ENCODE peak calls at places on chromosomes 13 and 19, in six cellular contexts. U is IMR-90, I is psoas muscle, R is endothelial cell of umbilical vein, H is OCI-LY7, P is GM12878. Q is an unnamed sample.

GRCh38 chr19:5137571-5138124 is 168.7 kb downstream of the KDM4B start:
- DNase-seq in U (no peak), I (no peak), R (no peak), H (no peak), P (no peak), Q (no peak)

GRCh38 chr19:2230029-2230531 is 6.0 kb downstream of the PLEKHJ1 start:
- DNase-seq in U (no peak), I (no peak), R (no peak), H (no peak), P (no peak), Q (no peak)

GRCh38 chr19:22595918-22596341 is 38.2 kb upstream of the ZNF492 start:
- DNase-seq in U (no peak), I (peak; percentile 28), R (no peak), H (no peak), P (no peak), Q (peak; percentile 8)

GRCh38 chr13:60583196-60583908 is 186.3 kb downstream of the TDRD3 start:
- DNase-seq in U (peak; percentile 16), I (no peak), R (no peak), H (no peak), P (no peak), Q (no peak)

GRCh38 chr13:32107474-32107873 is 75.9 kb downstream of the FRY start:
- DNase-seq in U (no peak), I (no peak), R (peak; percentile 10), H (no peak), P (no peak), Q (no peak)

GRCh38 chr13:99221567-99222239 is 21.0 kb downstream of the UBAC2 start:
- DNase-seq in U (no peak), I (no peak), R (no peak), H (no peak), P (no peak), Q (no peak)

GRCh38 chr13:109790951-109791605 is 4.7 kb upstream of the IRS2 start:
- DNase-seq in U (peak; percentile 41), I (no peak), R (peak; percentile 34), H (peak; percentile 21), P (no peak), Q (no peak)

GRCh38 chr13:107192289-107192688 is 624.4 kb upstream of the ARGLU1 start:
- DNase-seq in U (peak; percentile 43), I (no peak), R (no peak), H (no peak), P (no peak), Q (no peak)

GRCh38 chr13:112902669-112903068 is 66.3 kb upstream of the MCF2L start:
- DNase-seq in U (no peak), I (no peak), R (no peak), H (no peak), P (no peak), Q (peak; percentile 46)

GRCh38 chr19:58325623-58326022 is 1.2 kb upstream of the ZSCAN22 start:
- DNase-seq in U (peak; percentile 57), I (no peak), R (no peak), H (no peak), P (no peak), Q (no peak)

GRCh38 chr19:7710616-7711015 is 8.7 kb upstream of the FCER2 start:
- DNase-seq in U (no peak), I (no peak), R (no peak), H (no peak), P (no peak), Q (no peak)

GRCh38 chr13:98022210-98022609 is 68.7 kb downstream of the IPO5 start:
- DNase-seq in U (peak; percentile 93), I (no peak), R (peak; percentile 13), H (no peak), P (no peak), Q (no peak)

GRCh38 chr19:50505856-50506611 is 5.0 kb downstream of the JOSD2 start:
- DNase-seq in U (no peak), I (no peak), R (no peak), H (no peak), P (no peak), Q (peak; percentile 80)

GRCh38 chr19:10727599-10728250 is 9.8 kb downstream of the DNM2 start:
- DNase-seq in U (no peak), I (no peak), R (no peak), H (no peak), P (no peak), Q (no peak)

GRCh38 chr19:27735314-27735713 is 1477.6 kb downstream of the UQCRFS1 start:
- DNase-seq in U (no peak), I (no peak), R (no peak), H (no peak), P (no peak), Q (no peak)

GRCh38 chr13:21673592-21674270 is 2.9 kb downstream of the FGF9 start:
- DNase-seq in U (peak; percentile 36), I (peak; percentile 52), R (peak; percentile 23), H (peak; percentile 79), P (no peak), Q (peak; percentile 54)

GRCh38 chr19:3118232-3119070 is 17.4 kb upstream of the GNA15 start:
- DNase-seq in U (no peak), I (no peak), R (no peak), H (no peak), P (no peak), Q (peak; percentile 53)

GRCh38 chr13:23020246-23020843 is 160.4 kb upstream of the SGCG start:
- DNase-seq in U (peak; percentile 57), I (no peak), R (peak; percentile 58), H (peak; percentile 58), P (peak; percentile 34), Q (peak; percentile 4)

GRCh38 chr19:7769171-7769570 is 6.1 kb downstream of the CLEC4M start:
- DNase-seq in U (no peak), I (no peak), R (no peak), H (no peak), P (no peak), Q (no peak)

GRCh38 chr13:50255639-50256038 is 240.4 kb downstream of the KCNRG start:
- DNase-seq in U (no peak), I (no peak), R (no peak), H (no peak), P (no peak), Q (no peak)

GRCh38 chr19:35773020-35773809 is 2.1 kb upstream of the ARHGAP33 start:
- DNase-seq in U (peak; percentile 23), I (no peak), R (no peak), H (no peak), P (no peak), Q (no peak)

GRCh38 chr19:50329146-50329925 is at the start of gene KCNC3:
- DNase-seq in U (peak; percentile 83), I (peak; percentile 99), R (peak; percentile 99), H (peak; percentile 100), P (peak; percentile 83), Q (peak; percentile 100)

GRCh38 chr19:52570005-52570861 is at the start of gene ZNF701:
- DNase-seq in U (peak; percentile 88), I (peak; percentile 95), R (peak; percentile 95), H (peak; percentile 92), P (peak; percentile 72), Q (peak; percentile 98)
- TF ChIP-seq CTCF in U (peak; percentile 20), I (peak; percentile 32), R (peak; percentile 18), H (no peak), P (no peak), Q (peak; percentile 32)

GRCh38 chr19:12793290-12794195 is 2.3 kb downstream of the JUNB start:
- DNase-seq in U (peak; percentile 92), I (peak; percentile 94), R (peak; percentile 97), H (peak; percentile 91), P (peak; percentile 81), Q (peak; percentile 97)
- H3K36me3 ChIP-seq in U (no peaks in the 10 kb centered on the region), I (peaks cover 9% of the 10 kb centered on the region), R (no peaks in the 10 kb centered on the region), H (peaks cover 3% of the 10 kb centered on the region), P (no peaks in the 10 kb centered on the region), Q (no peaks in the 10 kb centered on the region)

DNA sequence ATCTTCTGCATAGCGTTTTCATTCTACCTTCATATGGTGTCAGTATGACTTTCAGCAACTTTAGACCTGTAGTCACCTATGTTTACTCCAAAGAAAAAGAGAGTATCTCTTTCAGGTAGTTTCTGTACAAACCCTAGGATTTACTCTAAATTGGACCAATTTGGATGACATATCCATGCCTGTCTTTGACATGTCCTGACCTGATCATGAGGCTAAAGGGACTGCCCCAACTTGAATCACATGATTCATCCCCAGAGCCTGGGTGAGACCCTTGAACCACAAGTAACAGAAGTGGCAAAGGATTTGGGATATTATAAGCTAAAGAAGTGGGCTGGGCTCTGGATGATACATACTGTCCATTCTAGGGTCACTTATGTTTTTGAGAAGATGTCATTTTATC is 124.5 kb upstream of the CSNK1A1L start:
- DNase-seq in U (no peak), I (no peak), R (no peak), H (no peak), P (no peak), Q (no peak)
- TF ChIP-seq CTCF in U (no peak), I (no peak), R (no peak), H (no peak), P (no peak), Q (no peak)

GRCh38 chr13:101706651-101707050 is 254.2 kb downstream of the ITGBL1 start:
- DNase-seq in U (peak; percentile 94), I (peak; percentile 15), R (peak; percentile 38), H (no peak), P (no peak), Q (no peak)

GRCh38 chr13:101707659-101708058 is 255.2 kb downstream of the ITGBL1 start:
- DNase-seq in U (no peak), I (no peak), R (no peak), H (no peak), P (no peak), Q (no peak)

GRCh38 chr13:101703081-101703480 is 250.6 kb downstream of the ITGBL1 start:
- DNase-seq in U (no peak), I (no peak), R (no peak), H (no peak), P (no peak), Q (no peak)

GRCh38 chr13:101700598-101700997 is 248.1 kb downstream of the ITGBL1 start:
- DNase-seq in U (no peak), I (no peak), R (peak; percentile 20), H (no peak), P (no peak), Q (no peak)

GRCh38 chr13:101703838-101704237 is 251.4 kb downstream of the ITGBL1 start:
- DNase-seq in U (no peak), I (no peak), R (no peak), H (no peak), P (no peak), Q (no peak)
- H3K36me3 ChIP-seq in U (no peaks in the 10 kb centered on the region), I (no peaks in the 10 kb centered on the region), R (no peaks in the 10 kb centered on the region), H (no peaks in the 10 kb centered on the region), P (no peaks in the 10 kb centered on the region), Q (no peaks in the 10 kb centered on the region)

DNA sequence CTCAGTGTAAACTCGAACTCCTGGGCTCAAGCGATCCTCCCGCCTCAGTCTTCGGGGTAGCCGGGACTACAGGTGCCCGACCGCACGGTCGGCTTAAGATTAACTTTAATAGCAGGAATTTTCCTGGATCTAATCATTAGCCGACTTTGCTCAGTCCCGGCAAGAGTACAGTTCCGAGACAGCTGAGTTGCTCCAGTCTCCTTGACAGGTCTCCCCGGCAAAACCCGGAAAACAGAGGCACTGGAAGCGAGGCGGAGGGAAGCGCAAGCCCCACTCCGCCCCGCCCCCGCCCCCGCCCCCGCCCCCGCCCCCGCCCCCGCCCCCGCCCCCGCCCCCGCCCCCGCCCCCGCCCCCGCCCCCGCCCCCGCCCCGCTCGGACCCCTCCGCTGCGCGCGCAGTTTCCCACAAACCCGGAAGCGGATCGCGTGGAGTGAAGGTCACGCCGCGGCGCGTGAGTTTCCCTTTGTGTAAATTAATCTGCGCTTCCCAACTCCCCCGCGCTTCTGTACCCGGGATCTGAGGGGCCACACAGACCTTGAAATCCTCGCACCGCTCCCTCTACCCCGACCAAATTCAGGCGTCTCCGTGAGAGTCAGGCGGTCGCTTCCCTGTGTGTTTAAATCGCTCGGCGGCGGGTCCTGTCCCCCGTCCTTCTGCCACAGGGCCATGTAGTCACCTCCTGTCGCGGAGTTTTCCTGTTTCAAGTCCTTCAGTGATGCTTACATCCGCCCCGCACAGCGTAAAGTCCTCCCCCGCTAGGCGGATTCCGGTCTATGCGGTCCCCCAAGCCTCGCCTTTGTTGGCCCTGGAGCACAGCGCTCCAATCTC is at the start of gene ZNF480:
- DNase-seq in U (peak; percentile 73), I (peak; percentile 89), R (peak; percentile 75), H (peak; percentile 88), P (peak; percentile 23), Q (peak; percentile 86)
- TF ChIP-seq CTCF in U (peak; percentile 13), I (no peak), R (peak; percentile 14), H (no peak), P (no peak), Q (no peak)